ENCODE peak calls at places on chromosome 22, in four cellular contexts. X, Y, S and H are unnamed samples.

GRCh38 chr22:29002603-29003002 is 59.0 kb downstream of the C22orf31 start:
- DNase-seq in X (no peak), Y (no peak), S (no peak), H (no peak)

GRCh38 chr22:35483730-35484129 is 56.9 kb upstream of the RASD2 start:
- DNase-seq in Y (no peak), X (no peak), S (no peak), H (no peak)

GRCh38 chr22:27466229-27466628 is 335.3 kb downstream of the MN1 start:
- DNase-seq in X (peak), Y (no peak), S (no peak), H (no peak)

GRCh38 chr22:17121235-17122195 is at the start of gene TMEM121B:
- DNase-seq in X (peak), Y (peak), S (no peak), H (peak)

GRCh38 chr22:37906364-37907008 is 389 bp downstream of the MICALL1 start:
- DNase-seq in X (peak), S (no peak), Y (no peak), H (no peak)

GRCh38 chr22:20781272-20781990 is 7.5 kb downstream of the SERPIND1 start:
- DNase-seq in X (peak), Y (no peak), S (no peak), H (no peak)

GRCh38 chr22:25908755-25909154 is 166.8 kb downstream of the MYO18B start:
- DNase-seq in S (no peak), X (no peak), Y (no peak), H (no peak)

GRCh38 chr22:38016182-38017078 is 32.1 kb upstream of the SOX10 start:
- DNase-seq in X (peak), Y (no peak), S (no peak), H (no peak)

GRCh38 chr22:45831394-45831793 is 145.6 kb downstream of the WNT7B start:
- DNase-seq in Y (no peak), X (peak), S (no peak), H (no peak)

GRCh38 chr22:34808618-34809017 is 257.3 kb upstream of the ISX start:
- DNase-seq in X (no peak), Y (no peak), S (no peak), H (no peak)

GRCh38 chr22:25644122-25644521 is 79.6 kb downstream of the GRK3 start:
- DNase-seq in X (no peak), S (no peak), Y (no peak), H (no peak)

GRCh38 chr22:31091106-31091975 is 10.2 kb downstream of the SMTN start:
- DNase-seq in Y (no peak), S (no peak), X (no peak), H (no peak)

GRCh38 chr22:39664485-39665200 is 94.1 kb downstream of the CACNA1I start:
- DNase-seq in Y (no peak), X (no peak), S (peak), H (no peak)

GRCh38 chr22:36470994-36471331 is 10.5 kb downstream of the TXN2 start:
- DNase-seq in S (no peak), X (no peak), Y (no peak), H (no peak)

GRCh38 chr22:39179401-39179827 is 26.9 kb upstream of the CBX7 start:
- DNase-seq in S (no peak), Y (no peak), X (no peak), H (no peak)

GRCh38 chr22:42863349-42863911 is 6.4 kb upstream of the ARFGAP3 start:
- DNase-seq in Y (no peak), S (no peak), X (peak), H (no peak)

GRCh38 chr22:17919276-17920144 is 104.9 kb downstream of the MICAL3 start:
- DNase-seq in Y (no peak), X (no peak), S (no peak), H (no peak)

GRCh38 chr22:27879923-27880322 is 39.1 kb downstream of the PITPNB start:
- DNase-seq in Y (no peak), S (no peak), X (peak), H (no peak)

GRCh38 chr22:39454385-39454871 is 2.4 kb upstream of the MGAT3 start:
- DNase-seq in S (no peak), X (no peak), Y (no peak), H (no peak)

GRCh38 chr22:39296981-39297489 is 22.4 kb downstream of the RPL3 start:
- DNase-seq in Y (no peak), S (no peak), X (no peak), H (no peak)

GRCh38 chr22:40966683-40967082 is 15.5 kb downstream of the RBX1 start:
- DNase-seq in Y (no peak), S (no peak), X (no peak), H (no peak)

GRCh38 chr22:30654361-30654760 is 13.3 kb downstream of the DUSP18 start:
- DNase-seq in X (no peak), Y (no peak), S (no peak), H (no peak)

GRCh38 chr22:40257979-40258378 is 80.3 kb downstream of the TNRC6B start:
- DNase-seq in X (peak), Y (no peak), S (no peak), H (no peak)

GRCh38 chr22:32695451-32695891 is 106.0 kb upstream of the TIMP3 start:
- DNase-seq in S (no peak), X (peak), Y (no peak), H (no peak)